ENCODE peak calls at places on chromosomes 6 and 20, in four cellular contexts. W is IMR-90, F is H1, P is neuronal stem cell. Y is an unnamed sample.
A peak's percentile ranks its signal among the peaks of the same experiment; 100 is the strongest.

GRCh38 chr6:111503194-111503593 is 20.2 kb upstream of the REV3L start:
- DNase-seq in W (peak; percentile 22), F (no peak), P (no peak), Y (peak; percentile 89)

GRCh38 chr6:107114872-107115694 is at the start of gene BEND3:
- DNase-seq in W (no peak), F (no peak), P (peak; percentile 43), Y (no peak)

GRCh38 chr20:57793421-57793820 is 83.6 kb upstream of the PMEPA1 start:
- DNase-seq in W (no peak), F (no peak), P (no peak), Y (no peak)

GRCh38 chr6:137933696-137934095 is 66.6 kb downstream of the TNFAIP3 start:
- DNase-seq in W (peak; percentile 75), F (no peak), P (no peak), Y (peak; percentile 31)

GRCh38 chr6:154596701-154597100 is 86.2 kb upstream of the CNKSR3 start:
- DNase-seq in W (no peak), F (no peak), P (no peak), Y (no peak)

GRCh38 chr6:30897882-30898281 is 10.1 kb upstream of the GTF2H4 start:
- DNase-seq in W (no peak), F (no peak), P (no peak), Y (no peak)

GRCh38 chr20:57991211-57991841 is 237.1 kb downstream of the ANKRD60 start:
- DNase-seq in W (no peak), F (no peak), P (no peak), Y (peak; percentile 94)

GRCh38 chr20:32249030-32249738 is 28.3 kb upstream of the KIF3B start:
- DNase-seq in W (no peak), F (no peak), P (no peak), Y (no peak)

GRCh38 chr20:23097636-23098580 is 11.8 kb upstream of the CD93 start:
- DNase-seq in W (no peak), F (no peak), P (no peak), Y (no peak)

GRCh38 chr6:41236276-41236675 is 8.1 kb downstream of the TREML4 start:
- DNase-seq in W (no peak), F (no peak), P (no peak), Y (no peak)

GRCh38 chr20:29314294-29314693 is 1943.2 kb upstream of the DEFB115 start:
- DNase-seq in W (no peak), F (no peak), P (no peak), Y (no peak)

GRCh38 chr20:11496382-11496781 is 421.3 kb upstream of the BTBD3 start:
- DNase-seq in W (peak; percentile 15), F (no peak), P (no peak), Y (peak; percentile 70)

GRCh38 chr6:49606696-49607390 is 29.8 kb downstream of the RHAG start:
- DNase-seq in W (peak; percentile 80), F (no peak), P (peak; percentile 53), Y (peak; percentile 31)

GRCh38 chr20:44728835-44729342 is 13.7 kb downstream of the CCN5 start:
- DNase-seq in W (peak; percentile 68), F (peak; percentile 63), P (no peak), Y (no peak)

GRCh38 chr6:14716499-14717146 is 529.2 kb upstream of the JARID2 start:
- DNase-seq in W (no peak), F (no peak), P (no peak), Y (no peak)

GRCh38 chr20:37329481-37330165 is 16.3 kb upstream of the SRC start:
- DNase-seq in W (no peak), F (no peak), P (no peak), Y (no peak)

GRCh38 chr6:20182926-20183521 is 29.2 kb downstream of the MBOAT1 start:
- DNase-seq in W (peak; percentile 18), F (no peak), P (no peak), Y (no peak)

GRCh38 chr6:80520195-80520594 is 413.7 kb downstream of the BCKDHB start:
- DNase-seq in W (peak; percentile 77), F (no peak), P (no peak), Y (no peak)

GRCh38 chr20:44051661-44052000 is 135.4 kb downstream of the JPH2 start:
- DNase-seq in W (no peak), F (no peak), P (no peak), Y (no peak)

GRCh38 chr20:31674895-31675827 is 37.4 kb downstream of the COX4I2 start:
- DNase-seq in W (peak; percentile 64), F (no peak), P (no peak), Y (peak; percentile 32)

GRCh38 chr20:53070714-53071392 is 98.7 kb downstream of the TSHZ2 start:
- DNase-seq in W (no peak), F (no peak), P (no peak), Y (peak; percentile 8)

GRCh38 chr6:47098570-47098993 is 56.5 kb upstream of the ADGRF1 start:
- DNase-seq in W (peak; percentile 45), F (no peak), P (no peak), Y (no peak)

GRCh38 chr6:31467151-31467550 is 30.8 kb upstream of the MICB start:
- DNase-seq in W (no peak), F (no peak), P (no peak), Y (no peak)

GRCh38 chr20:48224531-48224930 is 439.2 kb upstream of the SULF2 start:
- DNase-seq in W (no peak), F (no peak), P (no peak), Y (no peak)

GRCh38 chr6:131288214-131288613 is 152.9 kb downstream of the AKAP7 start:
- DNase-seq in W (no peak), F (no peak), P (no peak), Y (no peak)

GRCh38 chr6:131290955-131291354 is 155.7 kb downstream of the AKAP7 start:
- DNase-seq in W (no peak), F (no peak), P (no peak), Y (no peak)

GRCh38 chr6:131295081-131295480 is 159.8 kb downstream of the AKAP7 start:
- DNase-seq in W (no peak), F (no peak), P (no peak), Y (no peak)

GRCh38 chr6:131292145-131292938 is 157.1 kb downstream of the AKAP7 start:
- DNase-seq in W (no peak), F (no peak), P (no peak), Y (no peak)

GRCh38 chr6:131293472-131293911 is 158.2 kb downstream of the AKAP7 start:
- DNase-seq in W (no peak), F (no peak), P (no peak), Y (no peak)
- H3K14ac ChIP-seq in W (no peak overlapping the region), F (no peak overlapping the region), P (no peak overlapping the region), Y (peak overlapping the region; percentile 4)

DNA sequence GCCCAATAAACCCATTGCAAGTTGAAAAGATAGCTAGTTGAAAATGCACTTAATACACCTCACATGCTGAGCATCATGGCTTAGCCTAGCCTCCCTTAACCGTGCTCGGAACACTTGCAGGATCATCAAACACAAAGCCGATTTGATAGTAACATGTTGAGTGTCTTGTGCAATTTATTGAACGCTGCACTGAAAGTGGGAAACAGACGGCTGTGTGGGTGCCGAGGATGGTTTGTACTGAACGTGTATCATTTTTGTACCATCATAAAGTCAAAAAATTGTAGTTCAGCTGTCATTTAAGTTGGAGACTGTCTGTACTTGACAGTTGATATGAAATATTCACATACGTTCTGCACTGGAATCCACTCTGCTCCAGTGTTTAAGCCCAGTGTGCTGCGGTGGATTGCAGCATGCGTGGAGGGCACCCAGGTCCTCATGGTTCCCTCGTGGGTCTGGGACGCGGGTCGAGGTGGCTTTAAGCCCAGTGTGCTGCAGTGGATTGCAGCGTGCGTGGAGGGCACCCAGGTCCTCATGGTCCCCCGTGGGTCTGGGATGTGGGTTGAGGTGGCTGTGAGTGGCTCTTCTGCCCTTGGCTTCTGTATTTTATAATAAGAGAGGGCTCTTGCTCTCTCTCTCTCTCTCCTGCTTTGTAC is 77.0 kb downstream of the CDH4 start:
- DNase-seq in W (peak; percentile 17), F (no peak), P (no peak), Y (no peak)
- H3K14ac ChIP-seq in W (no peak overlapping the region), F (no peak overlapping the region), P (peak overlapping the region; percentile 2), Y (no peak overlapping the region)

GRCh38 chr6:43771210-43771857 is 1.3 kb downstream of the VEGFA start:
- DNase-seq in W (peak; percentile 45), F (peak; percentile 66), P (peak; percentile 26), Y (peak; percentile 53)

GRCh38 chr6:43768506-43768860 is 1.5 kb upstream of the VEGFA start:
- DNase-seq in W (no peak), F (no peak), P (no peak), Y (no peak)

GRCh38 chr6:43768983-43769525 is 957 bp upstream of the VEGFA start:
- DNase-seq in W (peak; percentile 91), F (no peak), P (no peak), Y (no peak)

GRCh38 chr6:43770417-43771209 is 602 bp downstream of the VEGFA start:
- DNase-seq in W (peak; percentile 69), F (peak; percentile 84), P (peak; percentile 51), Y (peak; percentile 28)

DNA sequence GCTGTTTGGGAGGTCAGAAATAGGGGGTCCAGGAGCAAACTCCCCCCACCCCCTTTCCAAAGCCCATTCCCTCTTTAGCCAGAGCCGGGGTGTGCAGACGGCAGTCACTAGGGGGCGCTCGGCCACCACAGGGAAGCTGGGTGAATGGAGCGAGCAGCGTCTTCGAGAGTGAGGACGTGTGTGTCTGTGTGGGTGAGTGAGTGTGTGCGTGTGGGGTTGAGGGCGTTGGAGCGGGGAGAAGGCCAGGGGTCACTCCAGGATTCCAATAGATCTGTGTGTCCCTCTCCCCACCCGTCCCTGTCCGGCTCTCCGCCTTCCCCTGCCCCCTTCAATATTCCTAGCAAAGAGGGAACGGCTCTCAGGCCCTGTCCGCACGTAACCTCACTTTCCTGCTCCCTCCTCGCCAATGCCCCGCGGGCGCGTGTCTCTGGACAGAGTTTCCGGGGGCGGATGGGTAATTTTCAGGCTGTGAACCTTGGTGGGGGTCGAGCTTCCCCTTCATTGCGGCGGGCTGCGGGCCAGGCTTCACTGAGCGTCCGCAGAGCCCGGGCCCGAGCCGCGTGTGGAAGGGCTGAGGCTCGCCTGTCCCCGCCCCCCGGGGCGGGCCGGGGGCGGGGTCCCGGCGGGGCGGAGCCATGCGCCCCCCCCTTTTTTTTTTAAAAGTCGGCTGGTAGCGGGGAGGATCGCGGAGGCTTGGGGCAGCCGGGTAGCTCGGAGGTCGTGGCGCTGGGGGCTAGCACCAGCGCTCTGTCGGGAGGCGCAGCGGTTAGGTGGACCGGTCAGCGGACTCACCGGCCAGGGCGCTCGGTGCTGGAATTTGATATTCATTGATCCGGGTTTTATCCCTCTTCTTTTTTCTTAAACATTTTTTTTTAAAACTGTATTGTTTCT is at the start of gene VEGFA:
- DNase-seq in W (peak; percentile 90), F (peak; percentile 97), P (peak; percentile 89), Y (peak; percentile 86)
- H3K14ac ChIP-seq in W (peak within 1 kb of the TSS; percentile 85), F (no peak within 1 kb of the TSS), P (peak within 1 kb of the TSS; percentile 100), Y (peak within 1 kb of the TSS; percentile 89)

DNA sequence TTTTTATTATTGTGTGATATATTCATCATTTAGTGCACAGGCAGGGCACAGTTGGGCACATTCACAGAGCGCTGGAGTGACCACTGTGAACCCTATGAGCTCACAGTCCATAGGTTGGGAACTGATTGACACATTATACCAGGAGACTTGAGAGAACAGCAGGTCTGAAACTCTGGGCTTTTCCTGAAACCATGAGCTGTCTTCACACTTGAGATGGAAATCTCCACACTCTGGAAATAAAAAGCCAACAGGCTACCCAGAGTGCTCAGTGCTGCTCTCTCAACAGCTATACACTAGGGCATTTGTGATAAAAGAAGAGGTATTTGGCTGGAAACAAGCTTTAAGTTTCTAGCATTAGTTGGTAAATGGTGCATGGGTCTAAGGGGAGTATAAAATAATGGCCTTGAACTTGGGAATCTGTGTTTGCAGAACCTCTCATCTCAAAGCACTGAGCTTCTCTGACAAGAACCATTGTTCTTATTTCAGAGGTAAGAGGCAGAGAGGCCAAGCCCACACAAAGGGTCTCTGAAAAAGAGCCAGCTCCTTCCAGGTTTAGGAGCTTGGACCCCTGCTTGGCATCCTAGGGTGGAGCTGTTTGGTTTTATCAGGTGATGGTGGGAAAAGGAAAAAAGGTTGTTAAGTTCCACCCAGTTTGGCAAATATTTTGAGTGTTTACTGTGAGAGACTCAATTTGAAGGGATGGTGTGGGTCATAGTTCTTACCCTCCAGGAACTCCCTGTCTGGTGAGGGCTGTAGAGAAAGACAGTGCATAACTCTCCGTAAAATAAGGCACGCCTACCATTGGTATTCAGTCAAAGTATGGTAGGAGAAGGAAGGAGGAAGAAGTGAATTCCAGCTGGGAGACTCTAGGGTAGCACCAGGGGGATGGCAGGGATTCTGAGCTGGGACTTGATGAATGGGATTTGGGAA is 14.5 kb downstream of the CHMP4B start:
- DNase-seq in W (no peak), F (no peak), P (no peak), Y (peak; percentile 49)
- H3K14ac ChIP-seq in W (no peak overlapping the region), F (no peak overlapping the region), P (no peak overlapping the region), Y (no peak overlapping the region)

Y was measured in trophoblast cell.